ENCODE peak calls at places on chromosomes 11 and 22, in seven cellular contexts. T, J, F, X, B, U and H are unnamed samples.

GRCh38 chr11:64887757-64888405 is 9.5 kb upstream of the EHD1 start:
- DNase-seq in T (peak), J (peak), F (peak), X (peak), B (no peak), U (peak), H (peak)

GRCh38 chr11:62034045-62034355 is 66.6 kb upstream of the FTH1 start:
- DNase-seq in T (no peak), J (no peak), F (no peak), X (no peak), B (no peak), U (no peak), H (no peak)

GRCh38 chr11:57379732-57380131 is 1.2 kb downstream of the PRG3 start:
- DNase-seq in T (no peak), J (no peak), F (no peak), X (no peak), B (no peak), U (no peak), H (no peak)

GRCh38 chr11:125935629-125936199 is 10.1 kb upstream of the VSIG10L2 start:
- DNase-seq in T (no peak), J (peak), F (no peak), X (no peak), B (no peak), U (no peak), H (no peak)

GRCh38 chr11:127017482-127017881 is 16.9 kb upstream of the KIRREL3 start:
- DNase-seq in T (no peak), J (no peak), F (no peak), X (no peak), B (no peak), U (no peak), H (peak)

GRCh38 chr22:22811016-22812009 is 76.3 kb upstream of the IGLL5 start:
- DNase-seq in T (no peak), J (peak), F (no peak), X (no peak), B (no peak), U (no peak), H (no peak)

GRCh38 chr11:47524200-47524874 is 28.6 kb downstream of the CELF1 start:
- DNase-seq in T (no peak), J (no peak), F (no peak), X (no peak), B (no peak), U (peak), H (peak)

GRCh38 chr22:39808087-39808486 is 85.5 kb downstream of the ENTHD1 start:
- DNase-seq in T (no peak), J (no peak), F (no peak), X (no peak), B (no peak), U (no peak), H (peak)